ENCODE peak calls at places on chromosomes 12 and 14, in four cellular contexts. K is K562, W is H1, H is IMR-90. U is an unnamed sample.

GRCh38 chr14:30915596-30915995 is 41.2 kb downstream of the COCH start:
- DNase-seq in H (no peak), K (no peak), W (no peak), U (no peak)

GRCh38 chr14:74510955-74511354 is 17.4 kb downstream of the ISCA2 start:
- DNase-seq in K (no peak), H (peak), W (no peak), U (no peak)

GRCh38 chr12:24530689-24531088 is 418.2 kb downstream of the BCAT1 start:
- DNase-seq in W (no peak), K (no peak), H (no peak), U (no peak)

GRCh38 chr14:74591394-74591793 is 20.6 kb downstream of the LTBP2 start:
- DNase-seq in W (no peak), K (no peak), H (no peak), U (no peak)

GRCh38 chr12:55728185-55728931 is 451 bp downstream of the CD63 start:
- DNase-seq in H (peak), K (peak), W (no peak), U (no peak)

GRCh38 chr14:59254911-59255545 is 66.6 kb downstream of the DAAM1 start:
- DNase-seq in H (peak), W (no peak), K (no peak), U (no peak)

GRCh38 chr12:570237-570925 is 92.9 kb downstream of the NINJ2 start:
- DNase-seq in H (peak), W (peak), K (peak), U (peak)

GRCh38 chr12:56699020-56699661 is 11.1 kb upstream of the PTGES3 start:
- DNase-seq in W (no peak), K (no peak), H (no peak), U (no peak)

GRCh38 chr12:1591029-1591428 is 3.4 kb downstream of the FBXL14 start:
- DNase-seq in K (no peak), W (no peak), H (no peak), U (no peak)

GRCh38 chr14:68633131-68633991 is 159.5 kb downstream of the ZFP36L1 start:
- DNase-seq in K (no peak), H (no peak), W (peak), U (no peak)

GRCh38 chr14:96594961-96595360 is 92.8 kb downstream of the PAPOLA start:
- DNase-seq in H (no peak), K (no peak), W (no peak), U (no peak)

GRCh38 chr12:120538281-120539156 is 4.4 kb downstream of the RNF10 start:
- DNase-seq in H (peak), K (no peak), W (no peak), U (no peak)

GRCh38 chr14:72708708-72709475 is 185.0 kb downstream of the DPF3 start:
- DNase-seq in K (no peak), H (no peak), W (no peak), U (peak)

GRCh38 chr12:115597157-115597712 is 680.3 kb downstream of the MED13L start:
- DNase-seq in K (peak), H (peak), W (no peak), U (peak)

GRCh38 chr14:96100171-96101064 is 61.3 kb downstream of the C14orf132 start:
- DNase-seq in K (peak), H (peak), W (peak), U (peak)

GRCh38 chr14:77320238-77320935 is at the start of gene POMT2:
- DNase-seq in K (peak), W (peak), H (peak), U (peak)

GRCh38 chr12:95554532-95555071 is 3.3 kb upstream of the USP44 start:
- DNase-seq in K (no peak), W (no peak), H (no peak), U (no peak)

GRCh38 chr12:120742207-120742536 is 16.5 kb downstream of the ACADS start:
- DNase-seq in W (no peak), K (no peak), H (no peak), U (no peak)

GRCh38 chr12:124608451-124608870 is 41.0 kb upstream of the NCOR2 start:
- DNase-seq in W (no peak), H (no peak), K (no peak), U (no peak)

GRCh38 chr12:1161197-1161596 is 170.2 kb downstream of the ERC1 start:
- DNase-seq in W (no peak), H (no peak), K (no peak), U (no peak)

GRCh38 chr14:94112513-94113060 is 2.1 kb downstream of the IFI27 start:
- DNase-seq in K (no peak), H (no peak), W (no peak), U (no peak)

GRCh38 chr14:22047105-22047504 is 373.5 kb upstream of the OR4E1 start:
- DNase-seq in K (no peak), H (no peak), W (no peak), U (no peak)

GRCh38 chr14:100640481-100641273 is 53.5 kb upstream of the BEGAIN start:
- DNase-seq in W (no peak), H (peak), K (no peak), U (no peak)
- TF ChIP-seq CEBPB in W (no peak), H (no peak), K (no peak), U (no peak)

GRCh38 chr14:71130491-71131179 is 223.4 kb downstream of the PCNX1 start:
- DNase-seq in W (peak), K (no peak), H (peak), U (no peak)
- H3K9ac ChIP-seq in W (no peak), K (no peak), H (no peak), U (peak)

DNA sequence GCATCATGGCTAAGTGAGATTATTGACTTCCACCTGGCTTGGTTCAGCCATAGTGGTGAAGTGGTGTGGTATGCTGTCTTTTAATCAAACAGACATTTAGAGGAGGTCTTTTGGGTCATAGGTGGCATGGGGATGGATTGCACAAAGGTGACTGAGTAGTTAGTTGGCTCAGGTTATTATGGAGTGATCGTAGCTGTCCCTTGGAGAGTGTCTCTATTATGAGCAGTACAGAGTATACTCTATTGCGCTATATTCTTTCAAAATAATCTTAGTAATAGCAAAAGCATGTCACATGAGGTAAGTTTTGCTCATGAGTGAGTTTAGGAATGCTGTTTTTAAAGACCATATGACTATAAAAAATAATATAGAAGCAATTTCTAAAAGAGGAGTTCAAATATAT is 60.4 kb downstream of the RASSF8 start:
- DNase-seq in K (no peak), W (no peak), H (peak), U (no peak)
- TF ChIP-seq CEBPB in K (no peak), W (no peak), H (peak), U (no peak)

GRCh38 chr12:41511247-41511646 is 323.1 kb downstream of the PDZRN4 start:
- DNase-seq in K (no peak), H (no peak), W (no peak), U (no peak)
- H3K9ac ChIP-seq in K (no peak), H (no peak), W (no peak), U (no peak)

GRCh38 chr14:65252471-65253255 is 150.3 kb upstream of the MAX start:
- DNase-seq in K (no peak), W (no peak), H (no peak), U (no peak)

GRCh38 chr14:65257405-65257804 is 155.1 kb upstream of the MAX start:
- DNase-seq in K (no peak), W (no peak), H (no peak), U (no peak)

GRCh38 chr14:65255583-65256443 is 153.5 kb upstream of the MAX start:
- DNase-seq in W (peak), K (no peak), H (no peak), U (peak)

GRCh38 chr14:65256714-65257113 is 154.4 kb upstream of the MAX start:
- DNase-seq in K (no peak), H (no peak), W (no peak), U (no peak)

DNA sequence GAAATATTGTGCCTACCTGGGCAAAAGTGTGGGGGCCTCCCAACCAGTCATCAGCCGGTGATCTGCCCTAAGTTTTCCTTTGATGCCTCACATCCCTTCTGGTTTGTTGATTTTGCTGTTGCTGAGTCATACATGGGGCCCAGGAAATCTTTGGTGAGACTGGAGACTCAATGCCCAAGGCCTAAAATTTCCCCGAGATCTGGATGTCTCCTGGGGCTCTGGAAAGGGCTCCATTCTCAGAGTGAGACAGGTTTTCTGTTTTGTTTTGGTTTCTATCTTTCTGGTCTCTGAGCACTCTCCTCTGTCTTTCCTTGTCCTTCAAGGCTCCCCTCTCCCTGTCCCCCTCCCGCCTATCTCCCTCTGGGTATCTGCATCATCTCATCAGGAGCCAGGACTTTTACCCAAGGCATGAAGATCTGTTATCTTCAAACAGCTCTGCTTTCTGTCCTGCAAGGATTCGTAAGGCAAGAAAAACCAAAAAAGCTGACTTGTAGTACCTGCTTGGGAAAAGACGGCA is 152.8 kb upstream of the MAX start:
- DNase-seq in K (no peak), W (no peak), H (peak), U (peak)
- TF ChIP-seq CEBPB in K (no peak), W (no peak), H (no peak), U (no peak)